ENCODE peak calls at places on chromosomes 16 and 17, in eight cellular contexts. R is AG10803; Q is HCEC 1CT; G is DMS 273 treated with DMSO at 0.1 percent for 48 hours; J is activated CD8-positive, alpha-beta T cell treated with anti-CD3 and anti-CD28 coated beads, Interleukin-2, amount 10 ng/mL, durations not matched to agents 7 days and 5 days; D is kidney; X is activated CD4-positive, alpha-beta memory T cell treated with anti-CD3 and anti-CD28 coated beads, Interleukin-2, amount 10 ng/mL, durations not matched to agents 7 days and 5 days; N is GM20000. V is an unnamed sample.

GRCh38 chr17:66580601-66581385 is 254.1 kb upstream of the CACNG5 start:
- DNase-seq in R (peak; percentile 58), Q (peak; percentile 62), G (no peak), J (no peak), D (peak; percentile 86), X (no peak), N (no peak), V (no peak)

GRCh38 chr17:73069164-73069774 is 23.2 kb downstream of the SLC39A11 start:
- DNase-seq in R (peak; percentile 42), Q (no peak), G (peak; percentile 63), J (no peak), D (no peak), X (no peak), N (no peak), V (no peak)

GRCh38 chr17:44432254-44433157 is 43.1 kb upstream of the ITGA2B start:
- DNase-seq in R (no peak), Q (no peak), G (no peak), J (no peak), D (no peak), X (no peak), N (no peak), V (no peak)

GRCh38 chr16:84643180-84643583 is 5.1 kb upstream of the KLHL36 start:
- DNase-seq in R (peak; percentile 96), Q (peak; percentile 88), G (peak; percentile 96), J (no peak), D (peak; percentile 92), X (no peak), N (no peak), V (no peak)

GRCh38 chr16:11708421-11708820 is 34.2 kb downstream of the TXNDC11 start:
- DNase-seq in R (peak; percentile 21), Q (peak; percentile 52), G (no peak), J (no peak), D (no peak), X (no peak), N (no peak), V (no peak)

GRCh38 chr16:17404903-17405691 is 65.7 kb downstream of the XYLT1 start:
- DNase-seq in R (peak; percentile 96), Q (peak; percentile 17), G (no peak), J (no peak), D (no peak), X (no peak), N (no peak), V (no peak)

GRCh38 chr16:8262299-8262698 is 328.0 kb downstream of the TMEM114 start:
- DNase-seq in R (no peak), Q (no peak), G (no peak), J (no peak), D (no peak), X (no peak), N (no peak), V (no peak)

GRCh38 chr17:13560935-13561334 is 40.8 kb downstream of the HS3ST3A1 start:
- DNase-seq in R (no peak), Q (no peak), G (no peak), J (no peak), D (no peak), X (no peak), N (no peak), V (no peak)

GRCh38 chr16:4517812-4518211 is 20.8 kb downstream of the CDIP1 start:
- DNase-seq in R (no peak), Q (no peak), G (no peak), J (no peak), D (no peak), X (no peak), N (no peak), V (peak; percentile 62)

GRCh38 chr17:78908426-78908825 is 5.4 kb upstream of the CEP295NL start:
- DNase-seq in R (no peak), Q (no peak), G (no peak), J (no peak), D (no peak), X (no peak), N (no peak), V (no peak)

GRCh38 chr17:42655528-42655927 is 3.6 kb upstream of the TUBG2 start:
- DNase-seq in R (peak; percentile 63), Q (peak; percentile 83), G (no peak), J (no peak), D (no peak), X (no peak), N (no peak), V (no peak)

GRCh38 chr17:7915611-7916382 is at the start of gene RNF227:
- DNase-seq in R (peak; percentile 93), Q (peak; percentile 80), G (peak; percentile 81), J (peak; percentile 89), D (peak; percentile 98), X (peak; percentile 84), N (peak; percentile 92), V (peak; percentile 96)

GRCh38 chr16:14485131-14485551 is 144.9 kb downstream of the PARN start:
- DNase-seq in R (peak; percentile 58), Q (no peak), G (no peak), J (no peak), D (no peak), X (no peak), N (no peak), V (no peak)

GRCh38 chr17:36112572-36112971 is 8.9 kb downstream of the CCL4 start:
- DNase-seq in R (no peak), Q (no peak), G (no peak), J (no peak), D (no peak), X (no peak), N (no peak), V (no peak)

GRCh38 chr17:63436523-63437110 is 9.5 kb downstream of the CYB561 start:
- DNase-seq in R (no peak), Q (no peak), G (no peak), J (no peak), D (peak; percentile 55), X (no peak), N (no peak), V (no peak)

GRCh38 chr16:88857728-88858339 is 907 bp downstream of the TRAPPC2L start:
- DNase-seq in R (peak; percentile 72), Q (peak; percentile 70), G (peak; percentile 24), J (peak; percentile 84), D (peak; percentile 90), X (peak; percentile 80), N (peak; percentile 91), V (peak; percentile 91)

GRCh38 chr16:89337965-89338364 is 120.5 kb downstream of the ZNF778 start:
- DNase-seq in R (no peak), Q (no peak), G (no peak), J (no peak), D (peak; percentile 63), X (no peak), N (no peak), V (no peak)

GRCh38 chr17:32275060-32276042 is 9.7 kb downstream of the RHBDL3 start:
- DNase-seq in R (peak; percentile 83), Q (peak; percentile 85), G (peak; percentile 50), J (no peak), D (peak; percentile 75), X (no peak), N (no peak), V (no peak)

GRCh38 chr16:52296070-52296469 is 250.9 kb downstream of the TOX3 start:
- DNase-seq in R (no peak), Q (no peak), G (no peak), J (no peak), D (no peak), X (no peak), N (no peak), V (no peak)

GRCh38 chr16:19169081-19169639 is 1.1 kb downstream of the SYT17 start:
- DNase-seq in R (no peak), Q (no peak), G (no peak), J (no peak), D (no peak), X (no peak), N (no peak), V (no peak)

GRCh38 chr17:38824899-38825761 is at the start of gene CWC25:
- DNase-seq in R (peak; percentile 97), Q (peak; percentile 86), G (peak; percentile 89), J (peak; percentile 96), D (peak; percentile 97), X (peak; percentile 97), N (peak; percentile 90), V (peak; percentile 98)

GRCh38 chr16:2584742-2585650 is 47.2 kb downstream of the PDPK1 start:
- DNase-seq in R (peak; percentile 27), Q (no peak), G (no peak), J (no peak), D (peak; percentile 66), X (no peak), N (no peak), V (no peak)

GRCh38 chr17:78779848-78780247 is 2.2 kb downstream of the CYTH1 start:
- DNase-seq in R (no peak), Q (no peak), G (no peak), J (peak; percentile 84), D (peak; percentile 49), X (peak; percentile 83), N (peak; percentile 16), V (no peak)

GRCh38 chr16:66382171-66382965 is 15.9 kb downstream of the CDH5 start:
- DNase-seq in R (peak; percentile 80), Q (peak; percentile 39), G (no peak), J (no peak), D (peak; percentile 66), X (no peak), N (no peak), V (no peak)

GRCh38 chr16:75323198-75323597 is 71.8 kb upstream of the BCAR1 start:
- DNase-seq in R (no peak), Q (no peak), G (no peak), J (no peak), D (no peak), X (no peak), N (no peak), V (no peak)

GRCh38 chr17:44749076-44750020 is 9.4 kb upstream of the ADAM11 start:
- DNase-seq in R (no peak), Q (no peak), G (no peak), J (no peak), D (no peak), X (no peak), N (no peak), V (no peak)

GRCh38 chr17:9002610-9003354 is 18.5 kb upstream of the NTN1 start:
- DNase-seq in R (no peak), Q (no peak), G (no peak), J (no peak), D (peak; percentile 71), X (no peak), N (peak; percentile 77), V (no peak)

GRCh38 chr16:4936991-4937781 is at the start of gene PPL:
- DNase-seq in R (no peak), Q (no peak), G (no peak), J (no peak), D (peak; percentile 97), X (peak; percentile 24), N (peak; percentile 86), V (no peak)

GRCh38 chr17:9444687-9445086 is 130.9 kb downstream of the STX8 start:
- DNase-seq in R (peak; percentile 28), Q (no peak), G (no peak), J (no peak), D (no peak), X (no peak), N (no peak), V (no peak)

GRCh38 chr16:3902731-3903130 is 22.2 kb upstream of the CREBBP start:
- DNase-seq in R (no peak), Q (no peak), G (peak; percentile 37), J (no peak), D (no peak), X (no peak), N (no peak), V (no peak)

GRCh38 chr16:3004319-3004718 is 8.4 kb upstream of the CLDN9 start:
- DNase-seq in R (no peak), Q (no peak), G (no peak), J (no peak), D (no peak), X (no peak), N (no peak), V (no peak)

GRCh38 chr16:1825864-1826690 is 548 bp downstream of the HAGH start:
- DNase-seq in R (peak; percentile 13), Q (peak; percentile 39), G (no peak), J (peak; percentile 74), D (peak; percentile 76), X (peak; percentile 77), N (peak; percentile 94), V (peak; percentile 85)

GRCh38 chr16:67438098-67438791 is 7.3 kb downstream of the HSD11B2 start:
- DNase-seq in R (no peak), Q (no peak), G (no peak), J (no peak), D (no peak), X (no peak), N (no peak), V (no peak)

GRCh38 chr16:1579214-1579613 is 32.7 kb downstream of the IFT140 start:
- DNase-seq in R (no peak), Q (no peak), G (no peak), J (peak; percentile 36), D (no peak), X (peak; percentile 34), N (no peak), V (no peak)